ENCODE peak calls at places on chromosome 20, in five cellular contexts. A is kidney epithelial cell, G is BJ, S is HL-60, P is fibroblast of the aortic adventitia. D is an unnamed sample.

GRCh38 chr20:20856306-20856705 is 143.9 kb upstream of the RALGAPA2 start:
- DNase-seq in A (no peak), G (no peak), S (peak), P (no peak), D (no peak)

GRCh38 chr20:53831228-53831627 is 237.6 kb upstream of the ZNF217 start:
- DNase-seq in A (no peak), G (no peak), S (no peak), P (no peak), D (no peak)

GRCh38 chr20:34978092-34978744 is 22.6 kb downstream of the MYH7B start:
- DNase-seq in A (no peak), G (no peak), S (no peak), P (no peak), D (no peak)

GRCh38 chr20:10074513-10074912 is 39.7 kb downstream of the ANKEF1 start:
- DNase-seq in A (peak), G (peak), S (peak), P (peak), D (peak)

GRCh38 chr20:29497261-29497671 is 1760.2 kb upstream of the DEFB115 start:
- DNase-seq in A (no peak), G (no peak), S (no peak), P (peak), D (no peak)

GRCh38 chr20:36121981-36122930 is 32.3 kb upstream of the EPB41L1 start:
- DNase-seq in A (no peak), G (no peak), S (no peak), P (no peak), D (no peak)

GRCh38 chr20:25308671-25309394 is 60.9 kb downstream of the PYGB start:
- DNase-seq in A (no peak), G (no peak), S (no peak), P (no peak), D (no peak)

GRCh38 chr20:20363449-20364015 is 4.4 kb upstream of the INSM1 start:
- DNase-seq in A (no peak), G (no peak), S (no peak), P (no peak), D (no peak)

GRCh38 chr20:25191689-25192088 is 3.8 kb upstream of the ENTPD6 start:
- DNase-seq in A (no peak), G (no peak), S (no peak), P (no peak), D (no peak)

GRCh38 chr20:42430525-42431046 is 759.1 kb downstream of the PTPRT start:
- DNase-seq in A (no peak), G (no peak), S (no peak), P (no peak), D (no peak)

GRCh38 chr20:61397790-61398189 is 145.7 kb downstream of the CDH4 start:
- DNase-seq in A (no peak), G (no peak), S (no peak), P (no peak), D (no peak)

GRCh38 chr20:2799271-2799670 is 1.2 kb downstream of the CPXM1 start:
- DNase-seq in A (no peak), G (no peak), S (no peak), P (no peak), D (no peak)

GRCh38 chr20:3307695-3308094 is 68.7 kb upstream of the SLC4A11 start:
- DNase-seq in A (no peak), G (no peak), S (no peak), P (no peak), D (no peak)

GRCh38 chr20:51457281-51457932 is 85.1 kb downstream of the NFATC2 start:
- DNase-seq in A (peak), G (peak), S (peak), P (peak), D (peak)

GRCh38 chr20:40805592-40805991 is 116.6 kb upstream of the MAFB start:
- DNase-seq in A (no peak), G (no peak), S (no peak), P (no peak), D (no peak)

GRCh38 chr20:20535051-20535450 is 167.1 kb downstream of the INSM1 start:
- DNase-seq in A (no peak), G (no peak), S (no peak), P (no peak), D (no peak)

GRCh38 chr20:22729180-22729579 is 144.8 kb upstream of the FOXA2 start:
- DNase-seq in A (no peak), G (no peak), S (no peak), P (no peak), D (no peak)

GRCh38 chr20:17844549-17845298 is 123.9 kb downstream of the SNX5 start:
- DNase-seq in A (no peak), G (no peak), S (no peak), P (peak), D (no peak)
- H3K4me3 ChIP-seq in A (no peak), G (no peak), S (no peak), P (no peak), D (no peak)

DNA sequence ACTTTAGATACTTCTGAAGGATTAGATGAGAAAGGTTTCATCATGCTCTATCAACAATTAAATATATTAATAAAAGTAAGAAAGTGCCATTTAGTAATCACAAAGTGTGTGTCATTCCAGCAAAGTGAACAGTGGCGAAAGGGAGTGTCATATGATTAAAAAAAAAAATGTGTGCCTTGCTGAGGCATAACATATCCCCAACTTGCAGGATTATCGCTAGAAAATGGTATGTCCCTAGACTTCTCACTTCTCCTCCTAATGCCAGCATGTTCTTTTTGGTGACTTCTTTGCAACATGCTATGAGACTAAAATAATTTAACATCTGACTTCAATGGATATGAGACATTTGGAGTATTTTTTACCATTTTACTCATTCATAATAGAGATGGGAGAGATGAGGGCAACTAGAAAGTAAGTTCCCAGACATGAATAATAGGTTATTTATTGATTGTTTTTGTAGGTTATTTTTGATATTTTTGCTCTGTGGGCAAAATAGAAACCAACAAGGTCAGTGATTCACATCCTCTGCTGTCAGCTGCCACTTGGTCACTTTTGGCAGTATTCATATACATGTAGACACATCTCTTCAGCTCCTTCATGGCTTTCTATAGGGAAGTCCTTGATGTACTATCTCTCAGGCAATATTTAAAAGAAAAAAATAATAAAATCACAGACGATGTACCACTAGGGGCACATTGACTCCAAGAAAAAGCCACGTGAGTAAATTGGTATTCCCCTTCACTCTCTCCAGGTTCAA is 370.1 kb downstream of the BMP2 start:
- DNase-seq in A (no peak), G (no peak), S (no peak), P (no peak), D (no peak)
- TF ChIP-seq CTCF in A (no peak), G (no peak), S (no peak), P (no peak), D (no peak)

DNA sequence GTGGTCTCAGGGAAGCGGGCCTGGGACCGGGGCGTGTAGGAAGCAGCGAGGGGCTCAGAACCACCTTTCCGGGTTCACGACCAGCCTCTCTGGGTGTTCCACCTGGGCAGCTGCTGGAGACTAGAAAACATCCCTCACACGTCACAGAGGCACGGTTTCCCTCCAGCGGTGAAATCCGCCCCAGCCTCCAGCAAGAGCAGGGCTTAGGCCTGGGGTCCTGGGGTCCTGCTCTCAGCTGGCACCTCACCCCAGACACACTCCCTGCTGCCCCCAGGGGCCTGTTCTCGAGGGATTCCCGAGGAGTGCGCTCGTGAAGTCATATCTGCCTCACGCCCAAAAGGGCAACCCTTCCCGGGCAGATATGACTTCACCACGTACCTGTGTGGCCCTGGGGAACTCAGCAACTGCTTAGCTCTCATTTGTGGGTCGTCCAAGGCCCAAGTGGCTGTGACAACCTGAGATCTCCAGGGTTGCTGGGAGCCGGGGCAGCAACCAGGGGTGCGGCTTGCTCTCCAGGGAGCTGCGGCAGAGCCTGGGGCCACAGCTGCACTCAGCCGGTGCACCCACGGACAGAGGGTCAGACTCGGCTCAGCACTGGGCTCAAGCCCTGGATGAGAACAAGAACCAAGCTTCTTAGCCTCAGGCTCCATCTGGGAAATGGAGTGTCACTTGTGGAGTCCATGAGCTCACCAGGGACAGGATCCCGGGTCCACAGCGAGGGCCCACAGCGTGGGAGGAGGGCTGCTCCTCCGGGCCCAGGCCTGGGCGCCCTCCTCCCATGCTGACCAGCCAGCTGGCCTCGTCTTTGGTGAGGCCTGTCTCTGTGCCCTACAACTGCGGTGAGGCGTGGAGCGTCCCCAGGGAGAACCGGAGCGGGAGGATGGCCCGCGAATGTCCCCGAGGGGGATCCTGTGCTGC is 661 bp downstream of the FNDC11 start:
- DNase-seq in A (no peak), G (no peak), S (no peak), P (no peak), D (no peak)
- H3K4me3 ChIP-seq in A (peak), G (peak), S (no peak), P (peak), D (no peak)

GRCh38 chr20:18176318-18176785 is 38.7 kb downstream of the KAT14 start:
- DNase-seq in A (no peak), G (no peak), S (no peak), P (no peak), D (no peak)
- TF ChIP-seq CTCF in A (no peak), G (no peak), S (no peak), P (no peak), D (no peak)

GRCh38 chr20:48026981-48027592 is 241.8 kb upstream of the SULF2 start:
- DNase-seq in A (no peak), G (no peak), S (no peak), P (no peak), D (no peak)
- H3K4me3 ChIP-seq in A (no peak), G (no peak), S (no peak), P (no peak), D (no peak)

GRCh38 chr20:57269148-57269984 is 2.9 kb upstream of the BMP7 start:
- DNase-seq in A (no peak), G (no peak), S (no peak), P (no peak), D (no peak)

GRCh38 chr20:57266251-57267157 is at the start of gene BMP7:
- DNase-seq in A (no peak), G (no peak), S (no peak), P (no peak), D (no peak)

GRCh38 chr20:57267158-57267821 is 849 bp upstream of the BMP7 start:
- DNase-seq in A (no peak), G (no peak), S (no peak), P (no peak), D (no peak)

GRCh38 chr20:57270204-57270937 is 3.9 kb upstream of the BMP7 start:
- DNase-seq in A (no peak), G (no peak), S (no peak), P (no peak), D (no peak)

GRCh38 chr20:57268399-57269076 is 2.1 kb upstream of the BMP7 start:
- DNase-seq in A (no peak), G (no peak), S (no peak), P (no peak), D (no peak)
- TF ChIP-seq CTCF in A (no peak), G (no peak), S (no peak), P (no peak), D (no peak)

GRCh38 chr20:44648579-44648978 is 2.9 kb downstream of the ADA start:
- DNase-seq in A (no peak), G (no peak), S (no peak), P (no peak), D (no peak)

GRCh38 chr20:44649976-44650375 is 1.5 kb downstream of the ADA start:
- DNase-seq in A (no peak), G (no peak), S (no peak), P (no peak), D (no peak)

GRCh38 chr20:44646023-44646640 is 5.4 kb downstream of the ADA start:
- DNase-seq in A (no peak), G (no peak), S (peak), P (no peak), D (no peak)

GRCh38 chr20:44646641-44647274 is 4.7 kb downstream of the ADA start:
- DNase-seq in A (no peak), G (no peak), S (peak), P (no peak), D (peak)

GRCh38 chr20:44648068-44648467 is 3.4 kb downstream of the ADA start:
- DNase-seq in A (no peak), G (no peak), S (no peak), P (no peak), D (no peak)
- H3K4me3 ChIP-seq in A (no peak), G (no peak), S (no peak), P (no peak), D (no peak)

GRCh38 chr20:31605031-31605901 is at the start of gene ID1:
- DNase-seq in A (peak), G (peak), S (peak), P (peak), D (peak)
- TF ChIP-seq CTCF in A (no peak), G (no peak), S (no peak), P (no peak), D (no peak)

GRCh38 chr20:37317316-37317715 is 27.9 kb downstream of the MANBAL start:
- DNase-seq in A (no peak), G (no peak), S (no peak), P (no peak), D (no peak)
- H3K4me3 ChIP-seq in A (no peak), G (no peak), S (no peak), P (no peak), D (no peak)

D was measured in HFF-Myc.